ENCODE peak calls at places on chromosomes 13 and 19, in seven cellular contexts. One of them, this sample, is unnamed.

GRCh38 chr13:40668335-40668734 is 1.9 kb upstream of the FOXO1 start:
- DNase-seq in HFFc6: no peak
- DNase-seq in thoracic aorta: no peak
- DNase-seq in LHCN-M2: no peak
- DNase-seq in left ventricle myocardium superior: peak
- DNase-seq in GM20000: peak
- DNase-seq in cardiac muscle cell: no peak
- DNase-seq in this sample: no peak

GRCh38 chr19:2820112-2820702 is 539 bp downstream of the ZNF554 start:
- DNase-seq in HFFc6: no peak
- DNase-seq in thoracic aorta: no peak
- DNase-seq in LHCN-M2: no peak
- DNase-seq in left ventricle myocardium superior: no peak
- DNase-seq in GM20000: no peak
- DNase-seq in cardiac muscle cell: peak
- DNase-seq in this sample: no peak

GRCh38 chr13:114087430-114087829 is 45.0 kb downstream of the RASA3 start:
- DNase-seq in HFFc6: no peak
- DNase-seq in thoracic aorta: no peak
- DNase-seq in LHCN-M2: no peak
- DNase-seq in left ventricle myocardium superior: no peak
- DNase-seq in GM20000: no peak
- DNase-seq in cardiac muscle cell: no peak
- DNase-seq in this sample: no peak

GRCh38 chr19:50716178-50717025 is 3.2 kb downstream of the SHANK1 start:
- DNase-seq in HFFc6: no peak
- DNase-seq in thoracic aorta: no peak
- DNase-seq in LHCN-M2: no peak
- DNase-seq in left ventricle myocardium superior: no peak
- DNase-seq in GM20000: no peak
- DNase-seq in cardiac muscle cell: no peak
- DNase-seq in this sample: no peak

GRCh38 chr19:32231020-32231419 is 114.4 kb upstream of the ZNF507 start:
- DNase-seq in HFFc6: no peak
- DNase-seq in thoracic aorta: no peak
- DNase-seq in LHCN-M2: no peak
- DNase-seq in left ventricle myocardium superior: no peak
- DNase-seq in GM20000: no peak
- DNase-seq in cardiac muscle cell: no peak
- DNase-seq in this sample: no peak

GRCh38 chr19:2046046-2046907 is 4.8 kb downstream of the MKNK2 start:
- DNase-seq in HFFc6: no peak
- DNase-seq in thoracic aorta: no peak
- DNase-seq in LHCN-M2: no peak
- DNase-seq in left ventricle myocardium superior: peak
- DNase-seq in GM20000: no peak
- DNase-seq in cardiac muscle cell: no peak
- DNase-seq in this sample: no peak

GRCh38 chr13:114229486-114229885 is 5.2 kb upstream of the CDC16 start:
- DNase-seq in HFFc6: no peak
- DNase-seq in thoracic aorta: no peak
- DNase-seq in LHCN-M2: no peak
- DNase-seq in left ventricle myocardium superior: no peak
- DNase-seq in GM20000: no peak
- DNase-seq in cardiac muscle cell: no peak
- DNase-seq in this sample: no peak

GRCh38 chr19:41604831-41605230 is 22.0 kb downstream of the CEACAM4 start:
- DNase-seq in HFFc6: no peak
- DNase-seq in thoracic aorta: no peak
- DNase-seq in LHCN-M2: no peak
- DNase-seq in left ventricle myocardium superior: no peak
- DNase-seq in GM20000: no peak
- DNase-seq in cardiac muscle cell: no peak
- DNase-seq in this sample: no peak

GRCh38 chr19:51097166-51097736 is 11.0 kb downstream of the CTU1 start:
- DNase-seq in HFFc6: peak
- DNase-seq in thoracic aorta: no peak
- DNase-seq in LHCN-M2: peak
- DNase-seq in left ventricle myocardium superior: peak
- DNase-seq in GM20000: peak
- DNase-seq in cardiac muscle cell: peak
- DNase-seq in this sample: no peak

GRCh38 chr13:100244431-100244830 is 155.5 kb downstream of the PCCA start:
- DNase-seq in HFFc6: no peak
- DNase-seq in thoracic aorta: no peak
- DNase-seq in LHCN-M2: no peak
- DNase-seq in left ventricle myocardium superior: no peak
- DNase-seq in GM20000: no peak
- DNase-seq in cardiac muscle cell: no peak
- DNase-seq in this sample: no peak

This sample was measured in trophoblast cell.